ENCODE peak calls at places on chromosomes 4 and X, in seven cellular contexts. T is effector CD8-positive, alpha-beta T cell; G is right cardiac atrium; P is IMR-90; V is nephron progenitor cell; A is SK-MEL-5; W is NCI-H748 treated with DMSO at 0.1 percent for 48 hours. E is an unnamed sample.

GRCh38 chr4:144463896-144464295 is 182.1 kb upstream of the HHIP start:
- DNase-seq in T (no peak), G (peak), P (no peak), V (no peak), A (no peak), W (no peak), E (no peak)

GRCh38 chr4:147736458-147736857 is 4.6 kb downstream of the ARHGAP10 start:
- DNase-seq in T (no peak), G (no peak), P (peak), V (no peak), A (no peak), W (no peak), E (no peak)

GRCh38 chrX:118226060-118226428 is 109.4 kb upstream of the KLHL13 start:
- DNase-seq in T (no peak), G (no peak), P (no peak), V (no peak), A (peak), W (peak), E (peak)

GRCh38 chr4:1205641-1206298 is 33.4 kb upstream of the SPON2 start:
- DNase-seq in T (no peak), G (peak), P (no peak), V (no peak), A (no peak), W (no peak), E (no peak)

GRCh38 chr4:100299019-100299418 is 108.8 kb upstream of the DDIT4L start:
- DNase-seq in T (no peak), G (peak), P (peak), V (no peak), A (no peak), W (no peak), E (no peak)

GRCh38 chr4:183499797-183500196 is 5.1 kb upstream of the ING2 start:
- DNase-seq in T (no peak), G (no peak), P (no peak), V (no peak), A (no peak), W (no peak), E (no peak)

GRCh38 chr4:125741825-125742452 is 427.2 kb downstream of the FAT4 start:
- DNase-seq in T (no peak), G (no peak), P (peak), V (no peak), A (peak), W (no peak), E (no peak)

GRCh38 chr4:22170353-22170752 is 221.8 kb upstream of the KCNIP4 start:
- DNase-seq in T (no peak), G (no peak), P (peak), V (no peak), A (no peak), W (no peak), E (no peak)

GRCh38 chr4:10635096-10635495 is 49.5 kb downstream of the CLNK start:
- DNase-seq in T (no peak), G (no peak), P (no peak), V (no peak), A (peak), W (no peak), E (no peak)